ENCODE peak calls at places on chromosomes 16 and 17, in seven cellular contexts. D, A, G, K, T, S and O are unnamed samples.

GRCh38 chr16:12162151-12162559 is 185.6 kb downstream of the SNX29 start:
- DNase-seq in D (no peak), A (peak), G (no peak), K (no peak), T (no peak), S (no peak), O (no peak)

GRCh38 chr17:39219647-39220154 is 6.0 kb downstream of the STAC2 start:
- DNase-seq in D (no peak), A (no peak), G (no peak), K (peak), T (no peak), S (no peak), O (no peak)

GRCh38 chr17:63442549-63443035 is 3.5 kb downstream of the CYB561 start:
- DNase-seq in D (no peak), A (no peak), G (peak), K (peak), T (no peak), S (no peak), O (no peak)

GRCh38 chr17:27566673-27567562 is 64.1 kb upstream of the LGALS9 start:
- DNase-seq in D (no peak), A (no peak), G (no peak), K (no peak), T (peak), S (no peak), O (no peak)

GRCh38 chr17:77332034-77332971 is 191.5 kb downstream of the SEC14L1 start:
- DNase-seq in D (no peak), A (peak), G (no peak), K (no peak), T (no peak), S (no peak), O (peak)

GRCh38 chr17:5042152-5043022 is 7.2 kb upstream of the SLC52A1 start:
- DNase-seq in D (no peak), A (no peak), G (no peak), K (no peak), T (no peak), S (no peak), O (no peak)

GRCh38 chr17:33023790-33024189 is 32.1 kb downstream of the SPACA3 start:
- DNase-seq in D (no peak), A (no peak), G (no peak), K (no peak), T (no peak), S (no peak), O (no peak)

GRCh38 chr17:79023886-79024771 is at the start of gene C1QTNF1:
- DNase-seq in D (peak), A (peak), G (peak), K (peak), T (peak), S (peak), O (peak)

GRCh38 chr16:87657621-87658192 is 55.4 kb downstream of the JPH3 start:
- DNase-seq in D (no peak), A (no peak), G (peak), K (no peak), T (peak), S (no peak), O (no peak)

GRCh38 chr17:66809408-66809807 is 25.5 kb upstream of the CACNG5 start:
- DNase-seq in D (no peak), A (no peak), G (no peak), K (no peak), T (no peak), S (no peak), O (peak)

GRCh38 chr17:80664217-80664780 is 119.7 kb downstream of the RPTOR start:
- DNase-seq in D (no peak), A (no peak), G (no peak), K (no peak), T (peak), S (no peak), O (no peak)

GRCh38 chr17:76444518-76445311 is 8.2 kb downstream of the UBE2O start:
- DNase-seq in D (no peak), A (no peak), G (no peak), K (no peak), T (peak), S (no peak), O (no peak)

GRCh38 chr17:5630434-5630833 is 46.1 kb upstream of the NLRP1 start:
- DNase-seq in D (no peak), A (no peak), G (no peak), K (no peak), T (peak), S (no peak), O (no peak)

GRCh38 chr16:1432388-1433262 is 1.7 kb downstream of the PERCC1 start:
- DNase-seq in D (no peak), A (no peak), G (no peak), K (no peak), T (no peak), S (no peak), O (no peak)

GRCh38 chr17:28330671-28331070 is 4.6 kb downstream of the IFT20 start:
- DNase-seq in D (no peak), A (no peak), G (no peak), K (no peak), T (no peak), S (no peak), O (peak)

GRCh38 chr17:81672504-81672903 is 6.0 kb downstream of the CCDC137 start:
- DNase-seq in D (no peak), A (no peak), G (no peak), K (no peak), T (no peak), S (no peak), O (no peak)

GRCh38 chr17:77494664-77495435 is 354.1 kb downstream of the SEC14L1 start:
- DNase-seq in D (peak), A (peak), G (peak), K (peak), T (peak), S (peak), O (peak)

GRCh38 chr16:80296034-80296433 is 244.8 kb upstream of the DYNLRB2 start:
- DNase-seq in D (no peak), A (no peak), G (no peak), K (no peak), T (no peak), S (no peak), O (no peak)

GRCh38 chr16:11056989-11057645 is 112.8 kb downstream of the CLEC16A start:
- DNase-seq in D (no peak), A (peak), G (no peak), K (no peak), T (no peak), S (no peak), O (peak)

GRCh38 chr16:65120811-65121721 is 797 bp downstream of the CDH11 start:
- DNase-seq in D (no peak), A (peak), G (peak), K (peak), T (peak), S (peak), O (peak)

GRCh38 chr17:6428207-6428965 is 6.5 kb downstream of the AIPL1 start:
- DNase-seq in D (no peak), A (no peak), G (no peak), K (no peak), T (no peak), S (no peak), O (no peak)

GRCh38 chr16:85313541-85314208 is 201.4 kb upstream of the CIBAR2 start:
- DNase-seq in D (no peak), A (no peak), G (no peak), K (peak), T (peak), S (no peak), O (no peak)

GRCh38 chr16:85648782-85649181 is 35.7 kb downstream of the GSE1 start:
- DNase-seq in D (no peak), A (no peak), G (no peak), K (no peak), T (no peak), S (no peak), O (no peak)

GRCh38 chr17:16997514-16998429 is 25.9 kb upstream of the TNFRSF13B start:
- DNase-seq in D (peak), A (no peak), G (no peak), K (no peak), T (no peak), S (no peak), O (peak)

GRCh38 chr17:18961634-18962493 is 9.9 kb downstream of the SLC5A10 start:
- DNase-seq in D (peak), A (no peak), G (no peak), K (peak), T (peak), S (no peak), O (no peak)

GRCh38 chr16:70717065-70717464 is 31.2 kb upstream of the MTSS2 start:
- DNase-seq in D (no peak), A (no peak), G (no peak), K (no peak), T (no peak), S (no peak), O (no peak)

GRCh38 chr17:35679007-35679682 is 52.3 kb upstream of the RASL10B start:
- DNase-seq in D (no peak), A (no peak), G (no peak), K (no peak), T (no peak), S (no peak), O (no peak)

DNA sequence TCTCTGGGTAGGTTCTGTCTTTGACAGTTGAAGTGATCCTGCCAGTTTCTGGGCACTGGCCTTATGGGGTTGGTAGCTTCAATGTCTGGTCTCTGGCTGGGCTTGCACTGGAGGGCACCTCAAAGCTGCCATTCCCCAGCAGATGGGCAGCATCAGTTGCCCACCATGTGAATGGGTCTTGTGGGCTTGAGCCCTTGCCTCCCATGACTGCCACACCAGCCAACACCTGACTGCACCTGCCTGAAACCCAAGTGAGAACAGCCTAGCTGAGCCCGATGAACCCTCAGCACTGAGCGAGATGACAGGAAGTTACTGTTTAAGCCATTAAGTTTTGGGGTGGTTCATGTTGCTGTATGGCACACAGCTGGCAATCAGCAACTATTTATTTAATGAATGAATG is 69.1 kb upstream of the AXIN2 start:
- DNase-seq in D (no peak), A (no peak), G (no peak), K (no peak), T (no peak), S (no peak), O (no peak)
- H3K27ac ChIP-seq in D (no peak), A (no peak), G (no peak), K (no peak), T (no peak), S (no peak), O (no peak)

DNA sequence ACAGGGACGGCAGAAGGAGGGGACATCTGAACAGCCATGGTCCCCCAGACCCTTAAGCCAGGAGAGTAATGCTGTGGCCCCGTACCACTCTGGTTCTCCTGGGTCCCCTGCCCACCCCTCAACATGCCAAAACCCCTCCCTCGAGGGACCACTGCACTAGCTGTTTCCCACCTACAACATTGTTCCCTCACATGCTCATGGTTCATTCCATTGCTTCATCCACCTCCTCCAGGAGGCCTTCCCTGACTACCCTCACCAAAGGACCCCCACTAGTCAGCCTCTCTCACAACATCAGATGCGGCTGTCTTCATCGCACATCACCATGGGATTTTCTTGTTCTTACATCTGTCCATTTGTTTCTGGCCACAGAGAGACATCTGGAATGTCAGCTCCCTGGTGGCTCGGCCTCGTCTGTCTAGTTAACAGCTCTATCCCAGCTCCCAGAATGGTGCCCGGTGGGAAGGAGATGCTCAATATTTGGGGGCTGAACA is 1.7 kb downstream of the DOK4 start:
- DNase-seq in D (no peak), A (no peak), G (no peak), K (peak), T (no peak), S (no peak), O (no peak)
- H3K27ac ChIP-seq in D (no peak), A (peak), G (no peak), K (no peak), T (no peak), S (no peak), O (no peak)

DNA sequence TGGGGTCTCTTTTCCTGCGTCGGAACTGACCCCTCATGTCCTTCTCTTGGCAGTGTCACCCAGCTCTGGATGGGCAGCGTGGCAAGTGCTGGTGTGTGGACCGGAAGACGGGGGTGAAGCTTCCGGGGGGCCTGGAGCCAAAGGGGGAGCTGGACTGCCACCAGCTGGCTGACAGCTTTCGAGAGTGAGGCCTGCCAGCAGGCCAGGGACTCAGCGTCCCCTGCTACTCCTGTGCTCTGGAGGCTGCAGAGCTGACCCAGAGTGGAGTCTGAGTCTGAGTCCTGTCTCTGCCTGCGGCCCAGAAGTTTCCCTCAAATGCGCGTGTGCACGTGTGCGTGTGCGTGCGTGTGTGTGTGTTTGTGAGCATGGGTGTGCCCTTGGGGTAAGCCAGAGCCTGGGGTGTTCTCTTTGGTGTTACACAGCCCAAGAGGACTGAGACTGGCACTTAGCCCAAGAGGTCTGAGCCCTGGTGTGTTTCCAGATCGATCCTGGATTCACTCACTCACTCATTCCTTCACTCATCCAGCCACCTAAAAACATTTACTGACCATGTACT is 13.2 kb downstream of the IGFBP4 start:
- DNase-seq in D (no peak), A (peak), G (no peak), K (no peak), T (peak), S (peak), O (peak)
- H3K27ac ChIP-seq in D (peak), A (peak), G (no peak), K (peak), T (peak), S (peak), O (peak)

DNA sequence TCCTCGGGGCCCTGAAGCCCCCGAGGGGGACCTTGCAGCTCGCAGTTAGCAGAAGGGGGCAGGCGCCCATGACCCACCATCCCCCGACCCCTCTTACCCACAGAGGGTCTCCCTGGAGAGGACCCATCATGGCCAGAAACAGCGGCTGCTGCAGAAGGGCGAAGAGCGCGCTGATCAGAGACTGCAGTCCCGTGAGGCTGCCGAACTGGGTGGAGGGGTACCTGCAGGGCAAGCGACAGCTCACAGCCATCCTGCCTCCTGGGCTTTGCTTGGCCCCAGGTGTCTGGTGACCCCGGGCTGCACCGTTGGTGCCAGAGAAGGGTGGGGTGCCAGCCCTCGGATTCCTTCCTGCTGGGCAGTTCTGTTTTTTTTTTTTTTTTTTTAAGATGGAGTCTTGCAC is 13.9 kb upstream of the PITPNA start:
- DNase-seq in D (no peak), A (no peak), G (no peak), K (no peak), T (no peak), S (no peak), O (no peak)
- H3K27ac ChIP-seq in D (no peak), A (peak), G (no peak), K (peak), T (peak), S (peak), O (peak)

DNA sequence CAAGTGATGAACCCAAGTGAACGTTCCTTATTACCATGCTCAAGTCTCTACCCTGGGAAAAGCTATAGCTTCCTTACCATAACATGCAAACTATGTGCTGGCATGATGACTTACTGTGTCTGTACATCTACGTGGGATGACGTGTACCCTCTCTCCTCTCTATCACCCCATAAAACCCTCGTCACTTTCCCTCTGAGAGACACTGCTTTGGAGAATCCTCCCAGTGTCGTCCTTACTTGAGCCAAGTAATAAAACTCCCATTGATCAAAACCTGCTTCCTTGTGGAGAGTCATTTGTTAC is 452.1 kb downstream of the XYLT1 start:
- DNase-seq in D (no peak), A (no peak), G (no peak), K (no peak), T (peak), S (no peak), O (no peak)
- H3K27ac ChIP-seq in D (no peak), A (no peak), G (no peak), K (no peak), T (no peak), S (no peak), O (no peak)

DNA sequence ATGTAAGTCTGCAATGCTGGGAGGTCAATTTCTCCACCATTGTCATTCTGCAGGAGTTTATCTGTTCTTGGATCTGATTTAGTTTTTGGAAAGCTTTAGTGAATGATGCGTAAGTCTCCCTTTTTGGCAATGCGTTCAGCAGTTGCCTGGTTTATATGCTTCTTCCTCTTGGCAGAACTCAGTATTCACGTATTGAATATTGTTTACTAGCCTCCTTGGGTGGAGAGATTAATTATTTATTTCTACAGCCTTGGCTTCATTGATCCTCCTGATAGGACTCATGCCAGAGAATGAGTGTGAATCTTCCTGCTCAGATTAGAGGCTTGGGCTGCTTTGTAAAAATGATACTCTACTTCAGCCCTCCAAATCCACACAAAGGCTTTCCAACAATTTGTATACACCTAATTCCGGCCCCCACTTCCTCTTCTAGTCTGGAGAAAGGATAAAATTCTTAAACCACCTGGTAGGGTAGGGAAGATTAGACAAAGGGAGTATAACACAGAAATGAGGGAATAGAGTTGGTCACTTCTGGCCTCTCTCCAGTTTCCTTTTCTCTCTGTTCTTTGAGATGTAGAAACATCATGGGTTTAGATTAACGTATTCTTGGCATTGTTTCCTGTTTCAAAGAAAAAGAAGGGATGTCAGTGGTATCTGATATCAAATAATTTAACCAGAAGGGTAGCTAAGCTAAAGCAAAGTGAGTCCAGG is 929.8 kb downstream of the KCNJ2 start:
- DNase-seq in D (no peak), A (no peak), G (no peak), K (no peak), T (peak), S (no peak), O (no peak)
- H3K27ac ChIP-seq in D (no peak), A (no peak), G (no peak), K (no peak), T (no peak), S (no peak), O (no peak)